ENCODE peak calls at places on chromosomes 2 and 18, in seven cellular contexts. O is cardiac muscle cell, Q is MM.1S, F is WERI-Rb-1, A is colonic mucosa, T is spleen, S is gastrocnemius medialis. W is an unnamed sample.
A peak's percentile ranks its signal among the peaks of the same experiment; 100 is the strongest.

GRCh38 chr2:206173147-206173546 is 13.5 kb downstream of the EEF1B2 start:
- DNase-seq in F (no peak), Q (no peak), A (no peak), O (no peak), T (no peak), S (no peak), W (no peak)

GRCh38 chr2:181682026-181682789 is 1.9 kb upstream of the NEUROD1 start:
- DNase-seq in F (peak; percentile 52), A (no peak), S (no peak), Q (no peak), T (peak; percentile 47), O (no peak), W (no peak)

GRCh38 chr2:6308986-6309385 is 556.7 kb downstream of the CMPK2 start:
- DNase-seq in S (no peak), O (no peak), Q (no peak), T (no peak), A (no peak), F (no peak), W (no peak)

GRCh38 chr2:117170897-117171296 is 643.6 kb upstream of the DDX18 start:
- DNase-seq in O (no peak), S (no peak), F (no peak), A (no peak), Q (no peak), T (no peak), W (no peak)

GRCh38 chr2:73268831-73269685 is 15.2 kb downstream of the FBXO41 start:
- DNase-seq in T (peak; percentile 89), F (peak; percentile 87), A (peak; percentile 81), S (no peak), O (peak; percentile 32), Q (peak; percentile 69), W (no peak)

GRCh38 chr2:60312618-60313017 is 240.8 kb downstream of the BCL11A start:
- DNase-seq in F (peak; percentile 55), O (no peak), T (no peak), S (no peak), Q (peak; percentile 21), A (no peak), W (no peak)

GRCh38 chr2:169108098-169108884 is 38.9 kb downstream of the DHRS9 start:
- DNase-seq in T (no peak), Q (no peak), S (no peak), O (peak; percentile 72), A (no peak), F (no peak), W (no peak)

GRCh38 chr2:191637182-191638078 is 40.5 kb upstream of the NABP1 start:
- DNase-seq in O (peak; percentile 44), T (no peak), Q (peak; percentile 64), S (no peak), F (no peak), A (no peak), W (no peak)

GRCh38 chr2:195051401-195051800 is 605.6 kb upstream of the SLC39A10 start:
- DNase-seq in S (no peak), O (no peak), A (no peak), T (no peak), Q (no peak), F (no peak), W (no peak)

DNA sequence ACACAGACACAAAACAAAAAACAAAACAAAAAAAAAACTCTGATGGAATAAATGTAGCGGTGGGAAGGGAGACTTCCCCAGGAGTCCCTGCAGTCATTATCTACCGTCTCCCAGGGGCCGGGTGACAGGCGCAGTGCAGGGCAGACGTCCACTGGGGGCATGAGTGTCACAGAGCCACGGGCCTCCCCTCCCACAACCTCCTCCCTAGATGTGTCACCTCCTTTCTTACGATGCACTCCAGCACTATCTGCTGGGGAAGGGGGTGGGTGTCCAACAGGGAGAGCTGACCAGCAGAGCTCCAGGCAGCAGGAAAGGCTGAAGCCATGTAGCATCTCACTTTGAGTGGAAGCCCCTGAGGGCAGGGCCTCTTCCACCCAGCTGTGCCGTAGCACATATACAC is 84.5 kb downstream of the LONRF2 start:
- DNase-seq in T (no peak), F (peak; percentile 23), O (no peak), Q (no peak), S (no peak), A (no peak), W (no peak)
- TF ChIP-seq CTCF in T (no peak), F (peak; percentile 60), O (no peak), Q (no peak), S (no peak), A (no peak), W (no peak)

GRCh38 chr2:178448968-178449661 is 1.9 kb downstream of the PRKRA start:
- DNase-seq in Q (no peak), O (peak; percentile 2), S (no peak), T (no peak), A (no peak), F (no peak), W (no peak)
- H3K4me3 ChIP-seq in Q (peak overlapping the region; percentile 94), O (peak overlapping the region; percentile 51), S (peak overlapping the region; percentile 89), T (no peak overlapping the region), A (no peak overlapping the region), F (no peak overlapping the region), W (peak overlapping the region; percentile 90)

GRCh38 chr2:230684222-230685164 is 28.1 kb upstream of the CAB39 start:
- DNase-seq in Q (no peak), F (no peak), A (peak; percentile 71), S (no peak), T (no peak), O (no peak), W (no peak)
- TF ChIP-seq CTCF in Q (no peak), F (no peak), A (no peak), S (no peak), T (no peak), O (no peak), W (no peak)

GRCh38 chr2:190545082-190545481 is 10.6 kb upstream of the NEMP2 start:
- DNase-seq in A (no peak), O (peak; percentile 32), Q (no peak), S (no peak), F (no peak), T (no peak), W (no peak)

GRCh38 chr2:190550137-190550536 is 15.6 kb upstream of the NEMP2 start:
- DNase-seq in O (no peak), Q (no peak), S (no peak), A (no peak), F (no peak), T (no peak), W (no peak)

GRCh38 chr2:190547914-190548313 is 13.4 kb upstream of the NEMP2 start:
- DNase-seq in T (no peak), S (no peak), Q (no peak), O (no peak), A (no peak), F (no peak), W (no peak)

GRCh38 chr2:190546734-190547133 is 12.2 kb upstream of the NEMP2 start:
- DNase-seq in T (no peak), A (no peak), S (no peak), O (no peak), F (no peak), Q (no peak), W (no peak)

GRCh38 chr2:190545756-190546385 is 11.3 kb upstream of the NEMP2 start:
- DNase-seq in T (no peak), F (no peak), Q (no peak), S (no peak), A (no peak), O (peak; percentile 54), W (no peak)
- H3K4me3 ChIP-seq in T (no peak overlapping the region), F (no peak overlapping the region), Q (no peak overlapping the region), S (no peak overlapping the region), A (no peak overlapping the region), O (no peak overlapping the region), W (no peak overlapping the region)

DNA sequence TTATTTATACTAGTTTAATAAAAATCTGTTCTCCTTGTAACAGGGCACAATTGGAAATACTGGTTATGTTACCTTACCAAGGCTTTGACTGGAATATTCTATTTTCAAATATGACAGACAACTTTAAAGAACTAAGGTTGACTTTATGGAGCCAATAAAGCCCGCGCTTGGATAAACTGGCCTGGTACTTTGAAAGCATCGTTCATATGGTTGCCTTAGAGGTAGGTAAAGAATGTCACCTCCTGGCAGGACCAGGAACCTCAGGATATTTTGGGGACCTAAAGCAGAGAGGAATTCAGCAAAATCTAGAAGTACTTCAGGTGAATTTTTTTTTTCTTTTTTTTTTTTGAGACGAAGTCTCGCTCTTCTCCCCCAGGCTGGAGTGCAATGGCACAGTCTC is 71.2 kb upstream of the CREB1 start:
- DNase-seq in A (no peak), T (no peak), Q (no peak), F (no peak), S (no peak), O (no peak), W (no peak)
- TF ChIP-seq CTCF in A (no peak), T (no peak), Q (no peak), F (no peak), S (no peak), O (peak; percentile 3), W (no peak)

GRCh38 chr2:240996834-240997140 is 1.6 kb upstream of the SNED1 start:
- DNase-seq in F (no peak), A (no peak), T (peak; percentile 61), S (no peak), O (no peak), Q (no peak), W (no peak)

GRCh38 chr2:240998706-240999000 is 235 bp downstream of the SNED1 start:
- DNase-seq in A (no peak), F (no peak), Q (no peak), O (no peak), S (no peak), T (no peak), W (no peak)

GRCh38 chr2:240996161-240996833 is 2.1 kb upstream of the SNED1 start:
- DNase-seq in T (peak; percentile 73), S (no peak), Q (no peak), A (no peak), O (no peak), F (no peak), W (no peak)

GRCh38 chr2:240997856-240998705 is at the start of gene SNED1:
- DNase-seq in F (peak; percentile 88), O (peak; percentile 86), A (peak; percentile 92), Q (peak; percentile 26), T (peak; percentile 93), S (peak; percentile 89), W (no peak)

DNA sequence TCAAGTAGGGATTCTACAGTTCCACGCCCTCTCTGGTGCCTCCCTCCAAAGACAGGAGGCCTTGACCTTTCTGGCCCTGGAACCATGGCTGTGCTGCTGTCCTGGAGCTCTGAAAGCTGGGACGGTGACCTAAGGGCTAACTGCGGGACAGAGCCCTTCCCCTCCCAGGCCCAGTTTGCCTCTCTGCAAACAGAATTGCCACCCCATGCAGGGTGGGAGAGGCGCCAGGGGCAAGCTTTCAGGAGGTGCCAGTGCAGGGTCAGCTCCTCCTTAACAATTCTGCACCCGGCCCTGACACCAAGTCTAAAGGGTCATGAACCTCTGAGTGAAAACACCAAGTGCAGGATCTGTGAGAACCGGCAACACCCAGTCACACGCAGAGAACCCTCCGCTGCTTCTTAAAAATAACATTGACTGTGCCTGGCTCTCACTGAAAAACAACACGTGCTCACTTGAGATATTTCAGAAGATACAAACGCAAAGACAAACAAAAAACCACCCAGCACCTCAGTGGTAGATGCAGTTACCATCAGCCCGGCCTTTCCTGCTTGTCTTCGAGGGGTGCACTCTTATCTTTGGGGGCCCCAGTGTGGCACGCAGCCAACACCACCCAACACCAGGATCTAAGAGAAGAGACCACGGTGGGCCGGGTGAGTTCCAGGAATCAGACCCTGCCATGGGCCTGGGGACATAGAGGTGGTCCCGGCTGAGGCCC is 1.1 kb upstream of the SNED1 start:
- DNase-seq in O (no peak), Q (no peak), S (peak; percentile 86), F (no peak), A (peak; percentile 29), T (peak; percentile 72), W (no peak)
- H3K4me3 ChIP-seq in O (no peak overlapping the region), Q (no peak overlapping the region), S (peak overlapping the region; percentile 70), F (no peak overlapping the region), A (no peak overlapping the region), T (peak overlapping the region; percentile 49), W (no peak overlapping the region)

GRCh38 chr18:38047820-38048219 is 482.2 kb upstream of the CELF4 start:
- DNase-seq in O (no peak), S (no peak), T (no peak), A (no peak), F (no peak), Q (no peak), W (no peak)
- TF ChIP-seq CTCF in O (no peak), S (no peak), T (no peak), A (no peak), F (peak; percentile 73), Q (no peak), W (no peak)

W was measured in GM12864.